ENCODE peak calls at places on chromosomes 3 and 15, in five cellular contexts. V is colonic mucosa, Y is lower lobe of right lung, O is MM.1S, B is heart left ventricle. G is an unnamed sample. For H3K27me3, the result is how much of the 10 kb centered on the place peaks cover.

GRCh38 chr3:50274371-50275104 is 4.3 kb upstream of the LSMEM2 start:
- DNase-seq in V (peak), Y (peak), O (peak), B (no peak), G (peak)

GRCh38 chr3:46890132-46890531 is 12.6 kb downstream of the PTH1R start:
- DNase-seq in V (no peak), Y (no peak), O (no peak), B (peak), G (no peak)

GRCh38 chr15:82064824-82065223 is 19.0 kb upstream of the MEX3B start:
- DNase-seq in V (no peak), Y (no peak), O (no peak), B (no peak), G (no peak)

GRCh38 chr3:51959651-51960050 is 4.5 kb downstream of the GPR62 start:
- DNase-seq in V (no peak), Y (no peak), O (no peak), B (no peak), G (no peak)

GRCh38 chr3:68018275-68018674 is 363.9 kb upstream of the SUCLG2 start:
- DNase-seq in V (no peak), Y (no peak), O (no peak), B (no peak), G (no peak)

GRCh38 chr15:29670945-29671307 is 151.3 kb downstream of the TJP1 start:
- DNase-seq in V (peak), Y (peak), O (no peak), B (no peak), G (peak)

GRCh38 chr3:139216958-139217357 is 126.9 kb upstream of the MRPS22 start:
- DNase-seq in V (no peak), Y (no peak), O (no peak), B (no peak), G (no peak)

GRCh38 chr15:62619526-62619925 is 423.0 kb upstream of the TPM1 start:
- DNase-seq in V (no peak), Y (no peak), O (no peak), B (no peak), G (no peak)

GRCh38 chr3:141659821-141660597 is 78.1 kb upstream of the RNF7 start:
- DNase-seq in V (peak), Y (peak), O (no peak), B (peak), G (peak)

GRCh38 chr15:34850121-34850520 is 54.8 kb upstream of the ACTC1 start:
- DNase-seq in V (no peak), Y (no peak), O (no peak), B (no peak), G (no peak)

GRCh38 chr3:112740800-112741199 is 99.9 kb upstream of the CCDC80 start:
- DNase-seq in V (no peak), Y (no peak), O (no peak), B (no peak), G (no peak)

GRCh38 chr3:129015388-129016105 is 14.4 kb downstream of the EFCC1 start:
- DNase-seq in V (no peak), Y (peak), O (no peak), B (peak), G (no peak)

GRCh38 chr3:74491874-74492273 is 122.6 kb downstream of the CNTN3 start:
- DNase-seq in V (no peak), Y (no peak), O (no peak), B (no peak), G (no peak)

GRCh38 chr3:20747736-20748135 is 561.7 kb upstream of the SGO1 start:
- DNase-seq in V (no peak), Y (no peak), O (no peak), B (no peak), G (no peak)

GRCh38 chr3:129727707-129728106 is 121.2 kb upstream of the PLXND1 start:
- DNase-seq in V (peak), Y (no peak), O (no peak), B (no peak), G (no peak)

GRCh38 chr3:102083971-102084370 is 234.7 kb downstream of the NFKBIZ start:
- DNase-seq in V (no peak), Y (no peak), O (no peak), B (no peak), G (no peak)

GRCh38 chr3:54240-54639 is 142.3 kb upstream of the CHL1 start:
- DNase-seq in V (no peak), Y (no peak), O (no peak), B (no peak), G (no peak)

GRCh38 chr15:89004726-89005030 is 83.6 kb upstream of the ABHD2 start:
- DNase-seq in V (no peak), Y (no peak), O (no peak), B (no peak), G (no peak)

GRCh38 chr3:22700876-22701275 is 502.3 kb upstream of the UBE2E2 start:
- DNase-seq in V (no peak), Y (no peak), O (no peak), B (no peak), G (no peak)

GRCh38 chr3:153400641-153401040 is 238.6 kb downstream of the RAP2B start:
- DNase-seq in V (no peak), Y (no peak), O (no peak), B (no peak), G (no peak)

GRCh38 chr3:79297242-79297641 is 470.6 kb downstream of the ROBO1 start:
- DNase-seq in V (no peak), Y (no peak), O (no peak), B (no peak), G (no peak)

GRCh38 chr15:63029701-63030100 is 12.8 kb upstream of the TPM1 start:
- DNase-seq in V (no peak), Y (no peak), O (no peak), B (no peak), G (no peak)

GRCh38 chr15:37900286-37901221 is 33.9 kb upstream of the TMCO5A start:
- DNase-seq in V (no peak), Y (no peak), O (no peak), B (no peak), G (no peak)

GRCh38 chr3:71195492-71195891 is 388.0 kb downstream of the FOXP1 start:
- DNase-seq in V (no peak), Y (no peak), O (no peak), B (no peak), G (no peak)

GRCh38 chr3:133949438-133949837 is 53.8 kb upstream of the RAB6B start:
- DNase-seq in V (no peak), Y (no peak), O (no peak), B (peak), G (peak)

GRCh38 chr3:25664066-25664809 is 469 bp downstream of the TOP2B start:
- DNase-seq in V (peak), Y (peak), O (peak), B (peak), G (peak)

GRCh38 chr3:150170843-150171513 is 200.3 kb upstream of the PFN2 start:
- DNase-seq in V (no peak), Y (no peak), O (peak), B (no peak), G (no peak)

GRCh38 chr15:99016680-99017321 is 9.2 kb upstream of the PGPEP1L start:
- DNase-seq in V (no peak), Y (no peak), O (no peak), B (peak), G (no peak)

GRCh38 chr15:79257454-79257853 is 25.1 kb upstream of the ANKRD34C start:
- DNase-seq in V (no peak), Y (no peak), O (no peak), B (no peak), G (no peak)

GRCh38 chr3:128338536-128339400 is 127.9 kb downstream of the DNAJB8 start:
- DNase-seq in V (no peak), Y (no peak), O (no peak), B (no peak), G (no peak)

GRCh38 chr3:40137586-40138295 is 171.8 kb upstream of the EIF1B start:
- DNase-seq in V (no peak), Y (no peak), O (no peak), B (no peak), G (no peak)

GRCh38 chr3:36488077-36488789 is 107.9 kb downstream of the STAC start:
- DNase-seq in V (no peak), Y (no peak), O (peak), B (no peak), G (no peak)

GRCh38 chr3:7518471-7518870 is 657.6 kb downstream of the GRM7 start:
- DNase-seq in V (no peak), Y (no peak), O (no peak), B (no peak), G (no peak)

GRCh38 chr15:56205061-56205876 is 38.4 kb downstream of the RFX7 start:
- DNase-seq in V (no peak), Y (no peak), O (no peak), B (no peak), G (no peak)

GRCh38 chr3:35183915-35184675 is 455.2 kb upstream of the ARPP21 start:
- DNase-seq in V (no peak), Y (no peak), O (no peak), B (no peak), G (no peak)

GRCh38 chr3:192652731-192653130 is 74.6 kb downstream of the FGF12 start:
- DNase-seq in V (no peak), Y (no peak), O (no peak), B (no peak), G (no peak)

GRCh38 chr3:89042251-89042650 is 65.2 kb upstream of the EPHA3 start:
- DNase-seq in V (no peak), Y (no peak), O (no peak), B (no peak), G (no peak)

GRCh38 chr3:192482809-192483208 is 244.5 kb downstream of the FGF12 start:
- DNase-seq in V (no peak), Y (no peak), O (no peak), B (no peak), G (no peak)

GRCh38 chr15:81312790-81313543 is 11.0 kb downstream of the STARD5 start:
- DNase-seq in V (peak), Y (peak), O (no peak), B (peak), G (no peak)

GRCh38 chr15:59273266-59273665 is 66.6 kb downstream of the LDHAL6B start:
- DNase-seq in V (no peak), Y (no peak), O (no peak), B (no peak), G (no peak)

GRCh38 chr15:59278120-59278519 is 71.5 kb downstream of the LDHAL6B start:
- DNase-seq in V (no peak), Y (no peak), O (no peak), B (no peak), G (no peak)

GRCh38 chr15:59271595-59272201 is 65.1 kb downstream of the LDHAL6B start:
- DNase-seq in V (no peak), Y (no peak), O (no peak), B (no peak), G (no peak)

GRCh38 chr15:59276225-59277178 is 69.9 kb downstream of the LDHAL6B start:
- DNase-seq in V (peak), Y (no peak), O (no peak), B (no peak), G (no peak)

DNA sequence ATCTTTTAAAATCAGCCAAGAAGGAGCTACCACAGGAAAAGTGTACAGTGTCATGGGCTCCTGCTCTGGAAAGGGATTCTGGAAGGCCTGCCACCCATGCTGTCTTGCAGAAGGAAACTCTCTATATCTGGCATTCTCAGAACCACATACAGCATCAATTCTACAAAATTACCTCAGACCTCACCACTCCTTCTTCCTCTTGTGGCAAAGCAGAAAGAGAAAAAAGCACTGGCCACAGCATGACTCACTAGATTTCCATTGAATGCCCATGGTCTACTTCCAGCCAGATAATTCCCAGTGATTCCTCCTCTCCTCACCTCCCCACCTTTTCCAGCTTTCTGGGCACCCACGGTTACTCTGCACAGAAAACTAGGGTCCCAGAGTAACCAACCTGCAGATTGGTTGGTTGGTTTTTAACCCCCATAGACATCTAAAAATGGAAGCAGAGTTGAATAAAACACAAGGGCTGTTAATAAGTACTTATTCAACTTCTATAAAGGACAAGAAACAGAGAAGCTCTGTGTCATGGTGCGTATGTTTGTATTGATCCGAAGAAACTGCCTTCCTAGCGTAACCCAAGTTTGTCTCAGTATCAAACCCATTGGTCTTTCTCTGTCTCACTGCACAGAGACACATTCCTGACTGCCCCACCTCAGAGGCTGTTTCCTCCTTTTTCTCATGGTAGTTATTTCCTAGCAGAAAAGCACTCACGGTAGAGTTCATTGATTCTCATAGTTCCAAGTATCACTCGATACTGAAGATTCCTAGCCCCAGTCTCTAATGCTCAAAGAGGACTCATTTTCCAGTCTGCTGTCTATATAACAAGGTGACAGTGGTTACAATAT is 67.7 kb downstream of the LDHAL6B start:
- DNase-seq in V (no peak), Y (no peak), O (no peak), B (no peak), G (no peak)
- H3K27ac ChIP-seq in V (peak), Y (no peak), O (no peak), B (no peak), G (no peak)

GRCh38 chr3:180996415-180996932 is 6.9 kb upstream of the DNAJC19 start:
- DNase-seq in V (no peak), Y (no peak), O (peak), B (no peak), G (no peak)
- H3K27me3 ChIP-seq in V (under half), Y (under half), O (under half), B (under half), G (under half)

GRCh38 chr3:171026584-171027293 is at the start of gene SLC2A2:
- DNase-seq in V (no peak), Y (no peak), O (no peak), B (no peak), G (no peak)

GRCh38 chr3:171028025-171028778 is 1.7 kb upstream of the SLC2A2 start:
- DNase-seq in V (peak), Y (peak), O (no peak), B (peak), G (peak)

GRCh38 chr3:171018151-171018935 is 8.2 kb downstream of the SLC2A2 start:
- DNase-seq in V (no peak), Y (no peak), O (no peak), B (no peak), G (no peak)

GRCh38 chr3:171021377-171021776 is 5.1 kb downstream of the SLC2A2 start:
- DNase-seq in V (no peak), Y (no peak), O (no peak), B (no peak), G (no peak)

GRCh38 chr3:171023566-171023965 is 3.0 kb downstream of the SLC2A2 start:
- DNase-seq in V (no peak), Y (no peak), O (no peak), B (no peak), G (no peak)
- H3K27ac ChIP-seq in V (no peak), Y (no peak), O (no peak), B (no peak), G (no peak)

GRCh38 chr3:169162107-169162506 is 501.4 kb downstream of the MECOM start:
- DNase-seq in V (no peak), Y (no peak), O (no peak), B (no peak), G (no peak)
- H3K27me3 ChIP-seq in V (under half), Y (under half), O (under half), B (under half), G (under half)

GRCh38 chr3:123401836-123402530 is 46.9 kb downstream of the ADCY5 start:
- DNase-seq in V (no peak), Y (no peak), O (no peak), B (peak), G (no peak)
- H3K27ac ChIP-seq in V (peak), Y (no peak), O (no peak), B (peak), G (no peak)

DNA sequence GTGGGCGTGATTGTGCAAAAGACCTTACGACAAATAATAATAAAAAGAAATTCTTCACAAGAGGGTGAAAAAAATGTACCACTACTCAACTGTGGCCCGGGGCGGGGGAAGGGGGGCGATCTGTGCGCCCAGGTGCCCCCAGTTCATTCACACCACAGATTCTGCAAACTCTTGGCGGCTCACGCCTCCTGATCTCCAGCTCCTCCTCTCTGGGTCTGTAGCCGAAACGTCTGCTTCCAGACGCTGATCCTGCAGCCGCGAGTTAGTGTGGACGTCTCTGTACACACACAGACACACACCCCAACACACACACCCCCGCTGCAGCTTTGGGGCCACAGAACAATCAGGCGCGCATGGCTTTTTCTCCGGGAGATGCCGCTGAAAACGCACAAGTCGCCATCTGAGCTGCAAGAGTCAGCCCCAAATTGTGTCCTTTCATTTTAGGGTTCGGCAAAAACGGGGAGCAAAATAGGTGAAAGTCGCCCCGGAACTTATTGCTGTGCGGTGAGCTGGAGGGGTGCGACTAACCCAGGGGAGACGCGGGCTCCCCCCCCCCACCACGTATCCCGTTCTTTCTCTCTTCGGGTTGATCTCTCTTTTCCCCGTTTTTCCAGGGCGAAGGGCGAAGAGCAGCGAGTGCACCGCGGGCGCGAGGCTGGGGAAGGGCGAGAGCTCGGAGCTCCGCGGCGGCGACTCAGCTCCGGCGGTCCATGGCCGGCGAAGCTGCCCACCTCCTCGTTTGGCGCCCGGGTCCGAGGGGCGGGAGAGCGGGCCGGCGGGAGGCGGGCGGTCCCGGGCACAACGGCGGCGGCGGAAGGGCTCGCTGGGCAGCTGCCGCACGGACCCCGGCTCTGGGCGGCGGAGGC is 503 bp upstream of the WNT5A start:
- DNase-seq in V (peak), Y (peak), O (peak), B (no peak), G (peak)
- H3K27me3 ChIP-seq in V (under half), Y (half or more), O (under half), B (under half), G (under half)

GRCh38 chr3:144384241-144384979 is 412.8 kb downstream of the DIPK2A start:
- DNase-seq in V (no peak), Y (no peak), O (no peak), B (no peak), G (no peak)
- H3K27ac ChIP-seq in V (no peak), Y (no peak), O (no peak), B (no peak), G (no peak)

GRCh38 chr15:40928351-40928974 is 677 bp upstream of the DLL4 start:
- DNase-seq in V (peak), Y (no peak), O (peak), B (no peak), G (no peak)
- H3K27me3 ChIP-seq in V (under half), Y (half or more), O (half or more), B (under half), G (under half)

GRCh38 chr3:127149621-127150310 is 43.2 kb upstream of the PRR23E start:
- DNase-seq in V (no peak), Y (no peak), O (no peak), B (peak), G (no peak)

GRCh38 chr3:127150915-127151564 is 41.9 kb upstream of the PRR23E start:
- DNase-seq in V (no peak), Y (no peak), O (no peak), B (peak), G (no peak)

GRCh38 chr3:127144631-127145030 is 48.3 kb upstream of the PRR23E start:
- DNase-seq in V (no peak), Y (no peak), O (no peak), B (no peak), G (no peak)

GRCh38 chr3:127145266-127145665 is 47.7 kb upstream of the PRR23E start:
- DNase-seq in V (no peak), Y (no peak), O (no peak), B (no peak), G (no peak)

GRCh38 chr3:127147291-127147905 is 45.5 kb upstream of the PRR23E start:
- DNase-seq in V (no peak), Y (no peak), O (no peak), B (no peak), G (no peak)
- H3K27ac ChIP-seq in V (no peak), Y (no peak), O (no peak), B (no peak), G (no peak)

GRCh38 chr15:93088200-93088980 is 621 bp downstream of the RGMA start:
- DNase-seq in V (no peak), Y (no peak), O (peak), B (peak), G (peak)
- H3K27me3 ChIP-seq in V (under half), Y (half or more), O (under half), B (under half), G (under half)